ENCODE peak calls at places on chromosomes 16 and 17, in eight cellular contexts. One of them, this sample, is unnamed.

GRCh38 chr16:31273676-31274075 is 13.9 kb downstream of the ITGAM start:
- DNase-seq in CD4-positive, alpha-beta T cell: no peak
- DNase-seq in ovary: no peak
- DNase-seq in activated naive CD4-positive, alpha-beta T cell treated with Interleukin-2 at 50 U/mL for 16 hours: no peak
- DNase-seq in ACHN: no peak
- DNase-seq in B cell: no peak
- DNase-seq in iris pigment epithelial cell: no peak
- DNase-seq in SHP77: no peak
- DNase-seq in this sample: no peak

GRCh38 chr17:29412780-29413565 is 22.8 kb downstream of the TAOK1 start:
- DNase-seq in CD4-positive, alpha-beta T cell: no peak
- DNase-seq in ACHN: no peak
- DNase-seq in ovary: no peak
- DNase-seq in SHP77: no peak
- DNase-seq in B cell: no peak
- DNase-seq in iris pigment epithelial cell: peak
- DNase-seq in activated naive CD4-positive, alpha-beta T cell treated with Interleukin-2 at 50 U/mL for 16 hours: no peak
- DNase-seq in this sample: peak

GRCh38 chr17:77322534-77323412 is 182.0 kb downstream of the SEC14L1 start:
- DNase-seq in ovary: peak
- DNase-seq in SHP77: no peak
- DNase-seq in CD4-positive, alpha-beta T cell: no peak
- DNase-seq in B cell: peak
- DNase-seq in activated naive CD4-positive, alpha-beta T cell treated with Interleukin-2 at 50 U/mL for 16 hours: no peak
- DNase-seq in iris pigment epithelial cell: peak
- DNase-seq in ACHN: peak
- DNase-seq in this sample: peak

GRCh38 chr17:21460358-21460757 is 84.2 kb downstream of the KCNJ12 start:
- DNase-seq in SHP77: no peak
- DNase-seq in ovary: no peak
- DNase-seq in ACHN: no peak
- DNase-seq in iris pigment epithelial cell: peak
- DNase-seq in CD4-positive, alpha-beta T cell: no peak
- DNase-seq in activated naive CD4-positive, alpha-beta T cell treated with Interleukin-2 at 50 U/mL for 16 hours: no peak
- DNase-seq in B cell: no peak
- DNase-seq in this sample: peak

GRCh38 chr17:33981713-33982601 is 273.1 kb upstream of the CCL2 start:
- DNase-seq in iris pigment epithelial cell: no peak
- DNase-seq in B cell: no peak
- DNase-seq in CD4-positive, alpha-beta T cell: no peak
- DNase-seq in ovary: no peak
- DNase-seq in ACHN: no peak
- DNase-seq in SHP77: no peak
- DNase-seq in activated naive CD4-positive, alpha-beta T cell treated with Interleukin-2 at 50 U/mL for 16 hours: no peak
- DNase-seq in this sample: no peak

GRCh38 chr17:7281953-7282751 is 634 bp downstream of the SLC2A4 start:
- DNase-seq in ovary: peak
- DNase-seq in ACHN: no peak
- DNase-seq in B cell: peak
- DNase-seq in activated naive CD4-positive, alpha-beta T cell treated with Interleukin-2 at 50 U/mL for 16 hours: no peak
- DNase-seq in iris pigment epithelial cell: no peak
- DNase-seq in CD4-positive, alpha-beta T cell: no peak
- DNase-seq in SHP77: no peak
- DNase-seq in this sample: no peak

GRCh38 chr16:4704491-4704890 is 11.1 kb downstream of the NUDT16L1 start:
- DNase-seq in CD4-positive, alpha-beta T cell: no peak
- DNase-seq in iris pigment epithelial cell: no peak
- DNase-seq in SHP77: no peak
- DNase-seq in activated naive CD4-positive, alpha-beta T cell treated with Interleukin-2 at 50 U/mL for 16 hours: no peak
- DNase-seq in ACHN: no peak
- DNase-seq in B cell: no peak
- DNase-seq in ovary: no peak
- DNase-seq in this sample: no peak

GRCh38 chr16:86222965-86223551 is 287.3 kb upstream of the FOXF1 start:
- DNase-seq in CD4-positive, alpha-beta T cell: no peak
- DNase-seq in activated naive CD4-positive, alpha-beta T cell treated with Interleukin-2 at 50 U/mL for 16 hours: no peak
- DNase-seq in iris pigment epithelial cell: peak
- DNase-seq in ACHN: no peak
- DNase-seq in SHP77: no peak
- DNase-seq in B cell: no peak
- DNase-seq in ovary: no peak
- DNase-seq in this sample: peak

GRCh38 chr16:2243031-2243528 is 6.8 kb downstream of the DNASE1L2 start:
- DNase-seq in CD4-positive, alpha-beta T cell: no peak
- DNase-seq in ACHN: no peak
- DNase-seq in activated naive CD4-positive, alpha-beta T cell treated with Interleukin-2 at 50 U/mL for 16 hours: no peak
- DNase-seq in B cell: no peak
- DNase-seq in SHP77: no peak
- DNase-seq in iris pigment epithelial cell: no peak
- DNase-seq in ovary: no peak
- DNase-seq in this sample: no peak

GRCh38 chr17:1997587-1998425 is 27.3 kb downstream of the RTN4RL1 start:
- DNase-seq in B cell: no peak
- DNase-seq in ovary: peak
- DNase-seq in CD4-positive, alpha-beta T cell: no peak
- DNase-seq in ACHN: peak
- DNase-seq in iris pigment epithelial cell: no peak
- DNase-seq in SHP77: peak
- DNase-seq in activated naive CD4-positive, alpha-beta T cell treated with Interleukin-2 at 50 U/mL for 16 hours: no peak
- DNase-seq in this sample: peak

GRCh38 chr17:79997004-79997673 is 38.5 kb downstream of the TBC1D16 start:
- DNase-seq in SHP77: no peak
- DNase-seq in B cell: peak
- DNase-seq in CD4-positive, alpha-beta T cell: peak
- DNase-seq in ACHN: no peak
- DNase-seq in ovary: no peak
- DNase-seq in iris pigment epithelial cell: peak
- DNase-seq in activated naive CD4-positive, alpha-beta T cell treated with Interleukin-2 at 50 U/mL for 16 hours: peak
- DNase-seq in this sample: no peak

GRCh38 chr16:74521691-74522090 is 85.2 kb downstream of the GLG1 start:
- DNase-seq in SHP77: no peak
- DNase-seq in ovary: no peak
- DNase-seq in B cell: no peak
- DNase-seq in ACHN: peak
- DNase-seq in iris pigment epithelial cell: peak
- DNase-seq in activated naive CD4-positive, alpha-beta T cell treated with Interleukin-2 at 50 U/mL for 16 hours: no peak
- DNase-seq in CD4-positive, alpha-beta T cell: no peak
- DNase-seq in this sample: no peak

GRCh38 chr16:73040735-73041402 is 7.1 kb downstream of the ZFHX3 start:
- DNase-seq in iris pigment epithelial cell: no peak
- DNase-seq in CD4-positive, alpha-beta T cell: no peak
- DNase-seq in activated naive CD4-positive, alpha-beta T cell treated with Interleukin-2 at 50 U/mL for 16 hours: no peak
- DNase-seq in ovary: no peak
- DNase-seq in SHP77: no peak
- DNase-seq in B cell: no peak
- DNase-seq in ACHN: no peak
- DNase-seq in this sample: no peak

GRCh38 chr17:65660947-65661346 is 99.5 kb upstream of the AXIN2 start:
- DNase-seq in iris pigment epithelial cell: peak
- DNase-seq in ovary: no peak
- DNase-seq in activated naive CD4-positive, alpha-beta T cell treated with Interleukin-2 at 50 U/mL for 16 hours: no peak
- DNase-seq in SHP77: no peak
- DNase-seq in ACHN: no peak
- DNase-seq in CD4-positive, alpha-beta T cell: no peak
- DNase-seq in B cell: no peak
- DNase-seq in this sample: peak

GRCh38 chr17:18257268-18257681 is 1.3 kb downstream of the FLII start:
- DNase-seq in ACHN: peak
- DNase-seq in CD4-positive, alpha-beta T cell: no peak
- DNase-seq in ovary: no peak
- DNase-seq in activated naive CD4-positive, alpha-beta T cell treated with Interleukin-2 at 50 U/mL for 16 hours: peak
- DNase-seq in iris pigment epithelial cell: no peak
- DNase-seq in SHP77: no peak
- DNase-seq in B cell: no peak
- DNase-seq in this sample: peak

This sample was measured in PC-3.